ENCODE peak calls at places on chromosomes 7 and 10, in seven cellular contexts. C is AG04450; P is activated T-cell treated with anti-CD3 and anti-CD28 coated beads, Interleukin-2, amount 50 U/mL, for 1 hour; G is spleen; Y is activated CD8-positive, alpha-beta memory T cell treated with anti-CD3 and anti-CD28 coated beads, Interleukin-2, amount 10 ng/mL, durations not matched to agents 7 days and 5 days; D is aorta; Q is WERI-Rb-1. L is an unnamed sample.

GRCh38 chr7:158824028-158824427 is 5.3 kb downstream of the ESYT2 start:
- DNase-seq in P (peak; percentile 51), Q (no peak), D (no peak), Y (peak; percentile 91), C (no peak), G (no peak), L (no peak)

GRCh38 chr7:92717982-92718716 is 118.2 kb downstream of the CDK6 start:
- DNase-seq in C (no peak), P (peak; percentile 50), Y (peak; percentile 79), G (peak; percentile 75), Q (no peak), D (peak; percentile 79), L (peak; percentile 56)

GRCh38 chr7:151006590-151007300 is 15.9 kb downstream of the NOS3 start:
- DNase-seq in D (no peak), Y (no peak), G (no peak), P (no peak), C (no peak), Q (no peak), L (no peak)

GRCh38 chr7:65219623-65220022 is 154.0 kb upstream of the ZNF92 start:
- DNase-seq in P (no peak), C (no peak), Y (no peak), G (no peak), Q (no peak), D (no peak), L (no peak)

GRCh38 chr10:33258951-33259350 is 75.5 kb downstream of the NRP1 start:
- DNase-seq in D (no peak), P (no peak), Y (no peak), C (no peak), G (no peak), Q (no peak), L (no peak)

GRCh38 chr10:27240891-27241639 is 468 bp upstream of the ACBD5 start:
- DNase-seq in Q (no peak), G (peak; percentile 88), C (no peak), Y (peak; percentile 66), P (peak; percentile 46), D (peak; percentile 81), L (peak; percentile 24)

GRCh38 chr7:121505021-121505420 is 108.9 kb upstream of the FAM3C start:
- DNase-seq in P (no peak), Q (no peak), D (no peak), G (no peak), Y (no peak), C (no peak), L (no peak)

GRCh38 chr7:132450188-132450587 is 126.1 kb downstream of the PLXNA4 start:
- DNase-seq in Q (no peak), D (no peak), P (no peak), G (no peak), Y (peak; percentile 58), C (no peak), L (no peak)

GRCh38 chr7:139776486-139777303 is 1.1 kb downstream of the HIPK2 start:
- DNase-seq in G (peak; percentile 83), Y (peak; percentile 48), D (no peak), P (peak; percentile 43), C (no peak), Q (peak; percentile 26), L (no peak)

GRCh38 chr7:138542183-138542582 is 82.1 kb downstream of the TRIM24 start:
- DNase-seq in Q (no peak), C (no peak), D (no peak), G (no peak), P (no peak), Y (no peak), L (no peak)

GRCh38 chr7:131013716-131014115 is 279.7 kb upstream of the KLF14 start:
- DNase-seq in G (no peak), P (no peak), Q (no peak), D (no peak), Y (no peak), C (no peak), L (no peak)

GRCh38 chr7:122944682-122945303 is 50.7 kb downstream of the TAS2R16 start:
- DNase-seq in G (no peak), D (no peak), C (no peak), Y (no peak), Q (no peak), P (no peak), L (no peak)

GRCh38 chr10:28463141-28463540 is 69.8 kb upstream of the WAC start:
- DNase-seq in P (no peak), Q (no peak), Y (no peak), C (no peak), D (no peak), G (no peak), L (no peak)

GRCh38 chr7:128869944-128870285 is 7.3 kb downstream of the ATP6V1F start:
- DNase-seq in Q (no peak), Y (no peak), D (no peak), G (no peak), C (no peak), P (no peak), L (no peak)

GRCh38 chr10:131833446-131834080 is 67.2 kb upstream of the PPP2R2D start:
- DNase-seq in G (peak; percentile 49), C (no peak), P (no peak), Y (no peak), Q (no peak), D (peak; percentile 64), L (no peak)

L was measured in MG63.